ENCODE peak calls at places on chromosomes 3 and 15, in five cellular contexts. A, Z, E, Y and N are unnamed samples.
A peak's percentile ranks its signal among the peaks of the same experiment; 100 is the strongest.

GRCh38 chr3:159761377-159761776 is 227.3 kb upstream of the IL12A start:
- DNase-seq in Y (no peak), E (peak; percentile 49), A (peak; percentile 66), Z (no peak), N (no peak)

GRCh38 chr3:43178891-43179366 is 73.0 kb upstream of the POMGNT2 start:
- DNase-seq in Z (no peak), A (peak; percentile 99), E (no peak), Y (no peak), N (no peak)

GRCh38 chr15:75230524-75231371 is 27.4 kb upstream of the GOLGA6C start:
- DNase-seq in Z (peak; percentile 34), E (no peak), Y (peak; percentile 28), A (no peak), N (peak; percentile 79)

GRCh38 chr3:142577701-142578308 is 728 bp downstream of the ATR start:
- DNase-seq in E (peak; percentile 6), A (no peak), Y (peak; percentile 18), Z (no peak), N (no peak)

GRCh38 chr3:28840976-28841376 is 439.9 kb upstream of the RBMS3 start:
- DNase-seq in E (no peak), Z (no peak), A (peak; percentile 12), Y (no peak), N (no peak)

GRCh38 chr15:63218114-63218808 is 28.9 kb downstream of the RAB8B start:
- DNase-seq in Y (no peak), E (peak; percentile 66), A (peak; percentile 24), Z (no peak), N (no peak)

GRCh38 chr15:35308802-35309201 is 223.7 kb upstream of the NANOGP8 start:
- DNase-seq in Y (no peak), E (peak; percentile 86), A (peak; percentile 65), Z (no peak), N (no peak)

GRCh38 chr3:178709047-178709446 is 172.8 kb downstream of the KCNMB2 start:
- DNase-seq in E (peak; percentile 5), A (no peak), Z (no peak), Y (peak; percentile 56), N (no peak)

GRCh38 chr15:25242957-25243799 is 195.6 kb downstream of the UBE3A start:
- DNase-seq in Y (no peak), Z (peak; percentile 39), E (no peak), A (no peak), N (no peak)

GRCh38 chr3:72698154-72698917 is 149.9 kb downstream of the SHQ1 start:
- DNase-seq in E (no peak), A (no peak), Z (no peak), Y (peak; percentile 68), N (peak; percentile 69)

DNA sequence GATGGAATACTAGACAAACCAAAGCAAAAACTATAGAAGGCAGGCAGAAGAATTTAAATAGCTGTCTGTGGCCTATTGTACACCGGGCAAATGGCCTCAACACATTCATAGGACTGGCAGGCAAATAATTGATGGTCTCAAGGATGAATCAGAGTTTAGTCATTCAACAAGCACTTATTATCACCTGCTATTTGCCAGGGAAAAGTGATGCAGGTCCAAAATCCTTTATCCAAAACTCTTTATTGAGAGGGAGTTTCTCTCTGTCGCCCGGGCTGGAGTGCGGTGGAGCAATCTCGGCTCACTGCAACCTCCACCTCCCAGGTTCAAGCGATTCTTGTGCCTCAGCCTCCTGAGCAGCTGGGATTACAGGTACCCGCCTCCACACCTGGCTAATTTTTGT is 2.3 kb downstream of the EIF2AK4 start:
- DNase-seq in Y (no peak), A (peak; percentile 92), E (no peak), Z (no peak), N (no peak)
- H3K4me3 ChIP-seq in Y (peak overlapping the region; percentile 89), A (peak overlapping the region; percentile 83), E (no peak overlapping the region), Z (no peak overlapping the region), N (no peak overlapping the region)

DNA sequence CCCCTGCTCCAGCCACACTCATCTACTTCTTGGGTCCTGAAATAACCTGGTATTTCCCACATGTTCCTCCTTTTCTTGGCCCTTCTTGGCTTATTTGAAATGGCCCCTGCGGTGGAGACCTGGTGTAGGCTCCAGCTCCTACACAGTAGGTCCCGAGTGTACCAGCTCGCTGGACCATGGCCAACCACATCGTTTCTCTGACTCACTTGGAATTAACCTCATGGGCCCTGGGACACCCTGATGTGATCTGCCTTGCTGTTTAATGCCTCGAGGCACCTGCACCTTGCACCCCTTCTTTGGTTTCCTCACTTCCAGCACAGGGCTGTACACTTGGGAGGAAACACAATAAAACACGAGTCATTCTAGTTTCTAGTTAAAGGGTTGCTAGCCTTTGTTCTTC is 60.3 kb downstream of the FEM1B start:
- DNase-seq in E (no peak), A (peak; percentile 19), Y (no peak), Z (no peak), N (no peak)
- H3K36me3 ChIP-seq in E (no peaks in the 10 kb centered on the region), A (no peaks in the 10 kb centered on the region), Y (no peaks in the 10 kb centered on the region), Z (no peaks in the 10 kb centered on the region), N (no peaks in the 10 kb centered on the region)

DNA sequence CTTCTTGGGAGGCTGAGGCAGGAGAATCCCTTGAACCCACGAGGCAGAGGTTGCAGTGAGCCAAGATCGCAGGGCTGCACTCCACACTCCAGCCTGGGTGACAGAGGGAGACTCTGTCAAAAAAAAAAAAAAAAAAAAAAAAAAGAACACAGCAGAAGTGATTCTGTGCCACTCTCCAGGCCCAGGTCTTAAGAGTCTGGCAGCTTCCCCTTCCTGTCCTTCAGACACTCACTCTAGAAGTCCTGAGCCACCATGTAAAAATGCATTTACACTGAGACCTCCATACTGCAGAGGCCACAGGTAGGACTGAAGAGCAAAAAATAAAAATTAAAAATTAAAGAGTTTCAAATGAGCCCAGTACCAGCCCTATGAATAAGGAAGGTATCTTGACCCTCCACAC is 11.8 kb upstream of the CDV3 start:
- DNase-seq in Y (no peak), A (no peak), Z (no peak), E (no peak), N (no peak)
- H3K4me3 ChIP-seq in Y (no peak overlapping the region), A (no peak overlapping the region), Z (no peak overlapping the region), E (no peak overlapping the region), N (no peak overlapping the region)

GRCh38 chr3:30702038-30702437 is 95.6 kb downstream of the TGFBR2 start:
- DNase-seq in Y (no peak), Z (no peak), E (no peak), A (no peak), N (no peak)
- H3K36me3 ChIP-seq in Y (peaks cover 4% of the 10 kb centered on the region), Z (no peaks in the 10 kb centered on the region), E (no peaks in the 10 kb centered on the region), A (peaks cover 13% of the 10 kb centered on the region), N (no peaks in the 10 kb centered on the region)

GRCh38 chr15:42069496-42070275 is 24.7 kb downstream of the PLA2G4D start:
- DNase-seq in Y (no peak), A (no peak), Z (no peak), E (no peak), N (peak; percentile 48)
- H3K4me3 ChIP-seq in Y (no peak overlapping the region), A (no peak overlapping the region), Z (no peak overlapping the region), E (no peak overlapping the region), N (no peak overlapping the region)

DNA sequence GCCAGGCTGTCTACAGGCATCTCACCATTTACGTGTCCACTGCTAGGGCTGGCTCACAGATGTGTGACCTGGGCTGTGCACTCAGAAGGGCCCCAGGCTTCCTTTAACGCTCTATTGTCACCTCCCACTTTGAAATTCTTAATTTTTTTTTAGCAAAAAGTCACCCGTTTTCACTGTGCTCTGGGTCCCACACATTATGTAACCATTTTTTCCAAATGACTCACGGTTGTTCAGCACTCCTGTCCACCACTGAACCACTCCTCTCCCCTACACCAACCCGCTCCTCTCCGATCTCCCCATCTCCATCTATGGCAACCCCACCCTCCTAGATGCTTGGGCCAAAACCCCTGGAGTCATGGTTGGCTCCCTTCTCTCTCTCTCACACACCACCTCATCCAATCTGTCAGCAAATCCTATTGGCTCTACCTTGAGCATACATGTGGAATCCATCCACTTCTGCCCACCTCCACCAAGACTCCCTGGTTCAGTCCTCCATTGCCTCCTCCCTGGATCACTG is 41.1 kb upstream of the LINGO1 start:
- DNase-seq in Z (no peak), A (no peak), E (no peak), Y (no peak), N (no peak)
- H3K36me3 ChIP-seq in Z (no peaks in the 10 kb centered on the region), A (no peaks in the 10 kb centered on the region), E (no peaks in the 10 kb centered on the region), Y (no peaks in the 10 kb centered on the region), N (no peaks in the 10 kb centered on the region)

GRCh38 chr3:182812123-182812522 is 18.8 kb downstream of the ATP11B start:
- DNase-seq in Z (no peak), E (no peak), A (no peak), Y (no peak), N (no peak)

GRCh38 chr3:182811269-182811596 is 17.9 kb downstream of the ATP11B start:
- DNase-seq in Z (no peak), A (no peak), Y (no peak), E (no peak), N (no peak)

GRCh38 chr3:182818296-182818978 is 25.1 kb downstream of the ATP11B start:
- DNase-seq in A (no peak), Z (no peak), Y (no peak), E (no peak), N (no peak)

GRCh38 chr3:182814419-182815160 is 21.3 kb downstream of the ATP11B start:
- DNase-seq in E (no peak), Z (no peak), Y (no peak), A (no peak), N (no peak)

DNA sequence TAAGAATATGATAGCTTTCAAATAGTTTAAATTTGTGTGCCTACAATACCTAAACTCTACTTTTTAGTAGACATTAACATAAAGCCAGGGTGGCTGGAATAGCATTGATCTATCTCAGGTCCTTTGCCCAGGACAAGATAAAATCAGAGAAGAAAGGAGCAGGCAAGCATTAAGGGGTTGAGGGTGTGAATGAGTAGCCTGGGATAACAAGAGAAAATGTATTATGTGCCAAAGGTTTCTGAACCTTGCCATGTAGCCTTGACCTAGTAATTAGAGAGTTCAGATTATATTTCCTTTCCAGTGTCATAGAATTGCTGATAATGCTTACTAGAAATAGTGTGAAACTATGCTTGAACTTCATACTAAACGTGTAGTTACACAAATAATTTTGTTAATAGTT is 22.9 kb downstream of the ATP11B start:
- DNase-seq in Z (no peak), Y (no peak), A (no peak), E (no peak), N (no peak)
- H3K4me3 ChIP-seq in Z (no peak overlapping the region), Y (no peak overlapping the region), A (no peak overlapping the region), E (no peak overlapping the region), N (no peak overlapping the region)

GRCh38 chr15:22846073-22846472 is 7.6 kb downstream of the NIPA2 start:
- DNase-seq in Z (no peak), A (no peak), E (no peak), Y (no peak), N (no peak)
- H3K36me3 ChIP-seq in Z (no peaks in the 10 kb centered on the region), A (peaks cover 43% of the 10 kb centered on the region), E (no peaks in the 10 kb centered on the region), Y (peaks cover 3% of the 10 kb centered on the region), N (no peaks in the 10 kb centered on the region)

DNA sequence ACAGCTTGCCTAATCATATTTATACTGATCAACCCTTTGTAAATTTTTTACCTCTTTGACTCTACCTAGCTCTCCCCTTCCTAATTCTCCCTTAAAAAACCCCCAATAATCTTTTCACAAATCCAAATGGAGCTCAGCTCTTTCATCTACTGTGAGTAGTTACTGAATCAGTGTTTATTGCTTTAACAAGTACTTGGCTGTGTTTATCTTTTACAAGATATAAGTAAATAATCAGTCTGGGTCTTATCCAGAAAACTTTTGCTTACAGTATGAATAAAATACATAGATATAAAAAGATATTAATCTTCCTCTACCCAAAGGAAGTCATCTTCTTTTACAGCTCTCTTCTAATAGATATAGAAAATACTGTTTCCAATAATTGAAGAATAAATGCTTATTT is 366.4 kb downstream of the RAP2B start:
- DNase-seq in E (no peak), Z (no peak), A (peak; percentile 65), Y (no peak), N (no peak)
- H3K4me3 ChIP-seq in E (no peak overlapping the region), Z (no peak overlapping the region), A (no peak overlapping the region), Y (no peak overlapping the region), N (no peak overlapping the region)